ENCODE peak calls at places on chromosomes 13 and 19, in four cellular contexts. M is ACHN, V is ecto neural progenitor cell, B is lower lobe of right lung. Q is an unnamed sample.

GRCh38 chr13:105485061-105485460 is 1050.4 kb downstream of the EFNB2 start:
- DNase-seq in M (no peak), V (no peak), B (no peak), Q (no peak)

GRCh38 chr13:66567899-66568612 is 662.1 kb downstream of the PCDH9 start:
- DNase-seq in M (no peak), V (no peak), B (no peak), Q (no peak)

GRCh38 chr13:87859261-87859660 is 188.1 kb downstream of the SLITRK5 start:
- DNase-seq in M (no peak), V (no peak), B (no peak), Q (no peak)

GRCh38 chr13:39688699-39689405 is 33.4 kb downstream of the COG6 start:
- DNase-seq in M (no peak), V (no peak), B (no peak), Q (no peak)

GRCh38 chr13:80224468-80224867 is 116.5 kb downstream of the SPRY2 start:
- DNase-seq in M (no peak), V (no peak), B (no peak), Q (no peak)

GRCh38 chr19:39363909-39364457 is 21.8 kb downstream of the SAMD4B start:
- DNase-seq in M (peak; percentile 26), V (no peak), B (no peak), Q (peak; percentile 76)

GRCh38 chr13:104414771-104415170 is 1348.6 kb upstream of the SLC10A2 start:
- DNase-seq in M (no peak), V (no peak), B (no peak), Q (no peak)

GRCh38 chr13:71417205-71417604 is 449.8 kb downstream of the DACH1 start:
- DNase-seq in M (peak; percentile 55), V (no peak), B (no peak), Q (no peak)

GRCh38 chr13:44759723-44760360 is 183.7 kb upstream of the TSC22D1 start:
- DNase-seq in M (no peak), V (no peak), B (peak; percentile 51), Q (no peak)

GRCh38 chr13:75468098-75468497 is 13.9 kb downstream of the TBC1D4 start:
- DNase-seq in M (no peak), V (no peak), B (no peak), Q (no peak)

GRCh38 chr13:35690546-35690945 is 214.1 kb upstream of the MAB21L1 start:
- DNase-seq in M (no peak), V (no peak), B (no peak), Q (no peak)

GRCh38 chr19:17543991-17544390 is 11.5 kb upstream of the COLGALT1 start:
- DNase-seq in M (no peak), V (no peak), B (no peak), Q (no peak)

GRCh38 chr13:109720758-109721184 is 65.6 kb downstream of the IRS2 start:
- DNase-seq in M (no peak), V (no peak), B (no peak), Q (no peak)

GRCh38 chr19:35306473-35307246 is 14.7 kb downstream of the MAG start:
- DNase-seq in M (peak; percentile 3), V (no peak), B (no peak), Q (no peak)

GRCh38 chr19:15116856-15117255 is 9.7 kb downstream of the SYDE1 start:
- DNase-seq in M (no peak), V (no peak), B (no peak), Q (no peak)

GRCh38 chr13:31946091-31946770 is 85.3 kb upstream of the FRY start:
- DNase-seq in M (peak; percentile 42), V (no peak), B (no peak), Q (no peak)

GRCh38 chr19:8413593-8413923 is 453 bp downstream of the MARCHF2 start:
- DNase-seq in M (no peak), V (no peak), B (no peak), Q (no peak)

GRCh38 chr13:23902975-23903905 is 5.9 kb upstream of the C1QTNF9B start:
- DNase-seq in M (no peak), V (peak; percentile 58), B (no peak), Q (peak; percentile 56)

GRCh38 chr19:10854350-10855089 is 6.3 kb downstream of the C19orf38 start:
- DNase-seq in M (no peak), V (no peak), B (no peak), Q (no peak)

GRCh38 chr13:36904219-36904618 is 15.8 kb downstream of the SMAD9 start:
- DNase-seq in M (no peak), V (no peak), B (no peak), Q (no peak)

GRCh38 chr13:30718661-30719520 is 16.5 kb upstream of the ALOX5AP start:
- DNase-seq in M (peak; percentile 86), V (no peak), B (no peak), Q (no peak)

GRCh38 chr19:16899566-16900075 is 10.8 kb downstream of the F2RL3 start:
- DNase-seq in M (peak; percentile 52), V (peak; percentile 74), B (peak; percentile 73), Q (no peak)

GRCh38 chr19:17766543-17767131 is 15.4 kb downstream of the FCHO1 start:
- DNase-seq in M (peak; percentile 85), V (peak; percentile 86), B (peak; percentile 90), Q (peak; percentile 88)

GRCh38 chr19:18603255-18603957 is 3.2 kb downstream of the CRLF1 start:
- DNase-seq in M (peak; percentile 33), V (peak; percentile 70), B (no peak), Q (no peak)

GRCh38 chr19:15238639-15239155 is 6.4 kb upstream of the EPHX3 start:
- DNase-seq in M (no peak), V (no peak), B (no peak), Q (no peak)

GRCh38 chr13:30577381-30577780 is 40.3 kb upstream of the USPL1 start:
- DNase-seq in M (peak; percentile 87), V (no peak), B (no peak), Q (no peak)

GRCh38 chr13:59112375-59112774 is 1051.4 kb downstream of the DIAPH3 start:
- DNase-seq in M (peak; percentile 88), V (no peak), B (no peak), Q (no peak)

GRCh38 chr13:20610006-20610405 is 43.0 kb downstream of the IFT88 start:
- DNase-seq in M (no peak), V (no peak), B (no peak), Q (no peak)

GRCh38 chr13:74187564-74187963 is 53.4 kb upstream of the KLF12 start:
- DNase-seq in M (no peak), V (no peak), B (no peak), Q (no peak)

GRCh38 chr13:62320129-62320724 is 904.6 kb upstream of the PCDH20 start:
- DNase-seq in M (peak; percentile 61), V (no peak), B (no peak), Q (no peak)

GRCh38 chr13:113090415-113090770 is 15.2 kb upstream of the F7 start:
- DNase-seq in M (no peak), V (no peak), B (peak; percentile 30), Q (peak; percentile 23)

Q was measured in Right ventricle myocardium inferior.